ENCODE peak calls at places on chromosomes 11 and 22, in six cellular contexts. M, G, F, R, U and Z are unnamed samples.

GRCh38 chr11:89182773-89183172 is 5.1 kb downstream of the TYR start:
- DNase-seq in F (no peak), U (no peak), M (no peak), G (no peak), R (no peak), Z (no peak)

GRCh38 chr11:11567862-11568650 is 53.7 kb downstream of the GALNT18 start:
- DNase-seq in U (no peak), G (no peak), F (peak), M (no peak), R (no peak), Z (no peak)

GRCh38 chr22:37747090-37747714 is 50.4 kb downstream of the TRIOBP start:
- DNase-seq in G (peak), R (no peak), F (peak), M (no peak), U (no peak), Z (no peak)

GRCh38 chr11:16924826-16925494 is 89.3 kb downstream of the PLEKHA7 start:
- DNase-seq in M (no peak), F (peak), R (no peak), U (peak), G (peak), Z (peak)

GRCh38 chr11:65468874-65469333 is 29.9 kb upstream of the MALAT1 start:
- DNase-seq in U (no peak), F (peak), R (no peak), M (peak), G (peak), Z (peak)

GRCh38 chr22:45009881-45010531 is at the start of gene PHF21B:
- DNase-seq in F (peak), U (peak), G (peak), R (no peak), M (peak), Z (peak)

GRCh38 chr22:40193429-40194421 is 16.0 kb downstream of the TNRC6B start:
- DNase-seq in G (peak), R (no peak), M (no peak), F (peak), U (no peak), Z (no peak)

GRCh38 chr11:46336781-46337180 is 10.5 kb upstream of the DGKZ start:
- DNase-seq in F (no peak), U (no peak), M (no peak), R (no peak), G (no peak), Z (no peak)

GRCh38 chr11:3126207-3126865 is 38.8 kb downstream of the OSBPL5 start:
- DNase-seq in G (no peak), F (peak), U (no peak), M (no peak), R (no peak), Z (no peak)

GRCh38 chr11:47538741-47539575 is 14.0 kb downstream of the CELF1 start:
- DNase-seq in M (no peak), R (no peak), F (no peak), U (no peak), G (no peak), Z (no peak)

GRCh38 chr11:92663539-92663938 is 305.9 kb upstream of the MTNR1B start:
- DNase-seq in U (no peak), M (no peak), G (no peak), F (no peak), R (no peak), Z (no peak)

GRCh38 chr11:110130642-110131238 is 37.5 kb downstream of the ZC3H12C start:
- DNase-seq in U (peak), F (no peak), G (no peak), R (no peak), M (no peak), Z (no peak)

GRCh38 chr11:112784323-112785073 is 176.7 kb upstream of the NCAM1 start:
- DNase-seq in M (no peak), R (no peak), G (no peak), F (peak), U (no peak), Z (no peak)

GRCh38 chr11:17769218-17769617 is 34.6 kb downstream of the KCNC1 start:
- DNase-seq in M (no peak), G (no peak), U (no peak), R (no peak), F (no peak), Z (no peak)

GRCh38 chr11:102599642-102600261 is 25.4 kb downstream of the MMP20 start:
- DNase-seq in M (no peak), G (peak), U (no peak), R (no peak), F (no peak), Z (no peak)

GRCh38 chr11:57095417-57095816 is 86.3 kb upstream of the LRRC55 start:
- DNase-seq in M (no peak), F (no peak), U (no peak), R (no peak), G (no peak), Z (no peak)

GRCh38 chr11:19573666-19574065 is 139.0 kb upstream of the NAV2 start:
- DNase-seq in G (no peak), F (peak), U (no peak), R (no peak), M (no peak), Z (no peak)

GRCh38 chr11:120722539-120722938 is 211.0 kb downstream of the GRIK4 start:
- DNase-seq in U (no peak), G (no peak), F (no peak), M (no peak), R (no peak), Z (no peak)

GRCh38 chr22:24429411-24430365 is 2.3 kb downstream of the ADORA2A start:
- DNase-seq in U (peak), R (peak), M (peak), G (no peak), F (no peak), Z (no peak)

GRCh38 chr11:112630496-112630895 is 330.7 kb upstream of the NCAM1 start:
- DNase-seq in R (no peak), G (no peak), M (no peak), F (no peak), U (no peak), Z (no peak)

GRCh38 chr11:60995798-60996197 is 24.3 kb downstream of the CD6 start:
- DNase-seq in R (no peak), F (no peak), M (no peak), U (peak), G (no peak), Z (no peak)